ENCODE peak calls at places on chromosomes 3 and 15, in seven cellular contexts. F is B cell, A is epithelial cell of esophagus, Q is AG10803, I is colonic mucosa, N is upper lobe of right lung, E is PC-3. W is an unnamed sample.

GRCh38 chr3:57731311-57731710 is 24.8 kb upstream of the SLMAP start:
- DNase-seq in Q (peak), N (no peak), E (no peak), A (no peak), F (no peak), I (no peak), W (no peak)

GRCh38 chr3:61863579-61863978 is 302.2 kb downstream of the PTPRG start:
- DNase-seq in I (no peak), A (no peak), Q (no peak), N (no peak), F (no peak), E (no peak), W (no peak)

GRCh38 chr3:75938921-75939320 is 153.6 kb upstream of the ZNF717 start:
- DNase-seq in Q (no peak), I (no peak), E (no peak), A (no peak), F (no peak), N (no peak), W (no peak)

GRCh38 chr3:13144163-13145023 is 71.2 kb upstream of the IQSEC1 start:
- DNase-seq in I (no peak), F (no peak), E (no peak), N (peak), A (no peak), Q (no peak), W (no peak)

GRCh38 chr3:20225769-20226168 is 39.8 kb upstream of the SGO1 start:
- DNase-seq in N (no peak), F (no peak), E (peak), Q (peak), A (peak), I (no peak), W (no peak)

GRCh38 chr15:90706394-90707327 is 10.5 kb upstream of the BLM start:
- DNase-seq in Q (no peak), I (no peak), N (no peak), E (no peak), F (no peak), A (no peak), W (no peak)

GRCh38 chr15:76195506-76196285 is 115.6 kb downstream of the ETFA start:
- DNase-seq in I (no peak), N (no peak), A (no peak), E (no peak), F (no peak), Q (no peak), W (no peak)

GRCh38 chr3:63607716-63608115 is 44.8 kb upstream of the SNTN start:
- DNase-seq in N (no peak), E (no peak), A (peak), I (no peak), Q (no peak), F (no peak), W (no peak)

GRCh38 chr3:182325213-182325941 is 467.9 kb upstream of the ATP11B start:
- DNase-seq in Q (no peak), F (no peak), N (no peak), E (peak), A (no peak), I (no peak), W (no peak)

GRCh38 chr15:78767331-78767951 is 43.8 kb downstream of the ADAMTS7 start:
- DNase-seq in N (peak), F (no peak), Q (no peak), I (no peak), E (no peak), A (peak), W (no peak)

GRCh38 chr3:58577269-58577821 is at the start of gene FAM107A:
- DNase-seq in E (peak), Q (peak), F (no peak), I (peak), A (peak), N (no peak), W (no peak)

GRCh38 chr3:61117045-61117898 is 134.0 kb downstream of the FHIT start:
- DNase-seq in N (no peak), F (no peak), A (no peak), Q (no peak), I (no peak), E (no peak), W (no peak)

GRCh38 chr3:160842021-160843005 is 86.3 kb downstream of the PPM1L start:
- DNase-seq in F (no peak), N (no peak), Q (no peak), I (no peak), A (no peak), E (no peak), W (no peak)

GRCh38 chr3:143119974-143120715 is 574 bp downstream of the CHST2 start:
- DNase-seq in F (peak), A (peak), I (peak), Q (peak), E (no peak), N (peak), W (no peak)

GRCh38 chr15:63089260-63090043 is 32.2 kb upstream of the LACTB start:
- DNase-seq in I (peak), E (peak), N (no peak), Q (peak), F (no peak), A (no peak), W (no peak)

GRCh38 chr3:195746346-195746745 is 25.6 kb downstream of the MUC20 start:
- DNase-seq in A (no peak), F (no peak), E (no peak), N (no peak), Q (no peak), I (peak), W (no peak)

GRCh38 chr3:53724566-53724965 is 121.7 kb downstream of the CHDH start:
- DNase-seq in I (no peak), Q (no peak), E (no peak), N (no peak), F (no peak), A (no peak), W (no peak)

GRCh38 chr3:56025316-56025715 is 443.0 kb downstream of the ERC2 start:
- DNase-seq in N (no peak), A (peak), E (no peak), I (no peak), Q (no peak), F (no peak), W (no peak)

GRCh38 chr15:20358781-20359414 is 182.7 kb downstream of the GOLGA6L6 start:
- DNase-seq in A (no peak), N (no peak), I (no peak), E (no peak), Q (no peak), F (no peak), W (no peak)

GRCh38 chr3:197181751-197182150 is 116.7 kb downstream of the DLG1 start:
- DNase-seq in Q (peak), E (no peak), F (no peak), N (no peak), A (peak), I (no peak), W (no peak)

GRCh38 chr3:119175869-119176756 is 2.7 kb downstream of the UPK1B start:
- DNase-seq in Q (peak), F (no peak), A (peak), E (peak), I (peak), N (no peak), W (no peak)

GRCh38 chr3:197362086-197362485 is 63.7 kb upstream of the DLG1 start:
- DNase-seq in Q (no peak), F (no peak), N (no peak), I (no peak), A (no peak), E (no peak), W (no peak)

GRCh38 chr3:52435246-52436101 is 9.4 kb downstream of the SEMA3G start:
- DNase-seq in E (no peak), Q (no peak), I (no peak), N (peak), A (no peak), F (peak), W (no peak)

GRCh38 chr3:140472621-140473020 is 205.2 kb upstream of the TRIM42 start:
- DNase-seq in F (no peak), N (no peak), Q (no peak), E (peak), A (peak), I (no peak), W (no peak)

GRCh38 chr3:29429055-29429454 is 148.2 kb downstream of the RBMS3 start:
- DNase-seq in Q (no peak), I (no peak), A (no peak), N (no peak), E (no peak), F (no peak), W (no peak)

GRCh38 chr3:76044601-76045600 is 259.6 kb upstream of the ZNF717 start:
- DNase-seq in Q (peak), E (peak), A (peak), N (no peak), I (peak), F (no peak), W (no peak)

GRCh38 chr3:18424862-18425640 is at the start of gene SATB1:
- DNase-seq in A (peak), Q (peak), N (peak), I (peak), F (peak), E (peak), W (peak)

GRCh38 chr15:69623521-69624513 is 171.2 kb downstream of the RPLP1 start:
- DNase-seq in N (no peak), I (peak), F (no peak), A (peak), Q (no peak), E (no peak), W (no peak)

GRCh38 chr3:40417845-40418543 is 31.0 kb downstream of the ENTPD3 start:
- DNase-seq in Q (no peak), N (no peak), F (no peak), E (peak), A (peak), I (peak), W (no peak)

GRCh38 chr3:177069514-177070329 is 127.6 kb downstream of the TBL1XR1 start:
- DNase-seq in F (no peak), Q (peak), N (no peak), A (peak), E (peak), I (no peak), W (no peak)

GRCh38 chr3:196517919-196518318 is 2.8 kb upstream of the SMCO1 start:
- DNase-seq in I (no peak), N (no peak), Q (no peak), E (peak), A (peak), F (no peak), W (no peak)

GRCh38 chr15:45333550-45333949 is 44.8 kb downstream of the GATM start:
- DNase-seq in F (no peak), Q (peak), E (peak), A (no peak), I (peak), N (no peak), W (no peak)

GRCh38 chr3:125075738-125076137 is 19.9 kb upstream of the HEG1 start:
- DNase-seq in N (no peak), Q (no peak), E (no peak), I (no peak), F (no peak), A (no peak), W (no peak)

GRCh38 chr15:95024388-95024787 is 793.0 kb downstream of the MCTP2 start:
- DNase-seq in I (no peak), F (no peak), Q (peak), E (peak), N (no peak), A (peak), W (no peak)
- TF ChIP-seq CTCF in I (no peak), F (no peak), Q (peak), E (peak), N (peak), A (peak), W (no peak)

DNA sequence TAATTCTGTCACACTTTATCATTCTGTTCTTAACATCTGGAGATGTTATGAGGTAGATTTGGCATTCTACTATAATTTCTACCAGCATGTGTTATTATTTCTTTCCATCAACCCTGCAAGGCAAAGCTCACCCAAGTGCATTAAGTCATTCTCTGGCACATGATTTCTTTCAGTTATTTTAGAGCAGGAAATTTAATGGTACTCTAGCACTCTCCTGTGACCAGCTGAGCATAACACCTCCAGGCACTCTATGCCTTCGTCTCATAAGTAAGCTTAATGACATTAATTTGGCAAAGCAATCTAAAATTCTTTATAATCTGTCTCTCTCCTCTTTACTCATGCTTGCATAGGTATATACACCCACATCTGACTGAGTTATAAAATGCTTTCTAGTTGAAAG is 300.2 kb upstream of the GPR149 start:
- DNase-seq in E (no peak), I (no peak), N (no peak), F (no peak), A (peak), Q (no peak), W (no peak)
- TF ChIP-seq CTCF in E (no peak), I (no peak), N (no peak), F (no peak), A (peak), Q (no peak), W (no peak)

GRCh38 chr3:34396945-34397344 is 598.5 kb downstream of the PDCD6IP start:
- DNase-seq in A (no peak), I (no peak), F (no peak), N (no peak), Q (no peak), E (no peak), W (no peak)

GRCh38 chr3:34396288-34396687 is 597.9 kb downstream of the PDCD6IP start:
- DNase-seq in A (no peak), F (no peak), I (no peak), N (peak), E (no peak), Q (no peak), W (no peak)

GRCh38 chr3:34394978-34395748 is 596.7 kb downstream of the PDCD6IP start:
- DNase-seq in F (no peak), I (no peak), Q (no peak), A (no peak), N (peak), E (no peak), W (no peak)
- TF ChIP-seq CTCF in F (no peak), I (no peak), Q (no peak), A (no peak), N (no peak), E (no peak), W (no peak)

GRCh38 chr15:39931615-39932014 is 2.3 kb upstream of the EIF2AK4 start:
- DNase-seq in F (no peak), A (no peak), Q (no peak), E (peak), I (no peak), N (no peak), W (no peak)
- TF ChIP-seq CTCF in F (no peak), A (no peak), Q (peak), E (peak), I (no peak), N (no peak), W (no peak)

GRCh38 chr15:64634020-64634419 is 141.4 kb downstream of the RBPMS2 start:
- DNase-seq in Q (no peak), F (no peak), I (no peak), E (no peak), N (no peak), A (no peak), W (no peak)

GRCh38 chr15:64629063-64629462 is 146.3 kb downstream of the RBPMS2 start:
- DNase-seq in Q (no peak), F (no peak), N (no peak), I (no peak), E (no peak), A (no peak), W (no peak)

GRCh38 chr15:64633332-64633731 is 142.1 kb downstream of the RBPMS2 start:
- DNase-seq in N (no peak), E (no peak), A (no peak), Q (no peak), I (no peak), F (no peak), W (no peak)

GRCh38 chr15:64634576-64635485 is 140.6 kb downstream of the RBPMS2 start:
- DNase-seq in N (no peak), F (no peak), E (no peak), A (peak), I (no peak), Q (no peak), W (no peak)

GRCh38 chr15:64630403-64631107 is 144.8 kb downstream of the RBPMS2 start:
- DNase-seq in F (no peak), Q (no peak), I (no peak), A (no peak), E (no peak), N (no peak), W (no peak)
- TF ChIP-seq CTCF in F (no peak), Q (no peak), I (no peak), A (no peak), E (no peak), N (no peak), W (no peak)